ENCODE peak calls at places on chromosomes 2 and 18, in four cellular contexts. P is PC-9, Z is PC-3, L is fibroblast of lung. X is an unnamed sample.
A peak's percentile ranks its signal among the peaks of the same experiment; 100 is the strongest.

GRCh38 chr2:3435440-3435839 is 55.9 kb downstream of the TRAPPC12 start:
- DNase-seq in P (no peak), Z (no peak), L (no peak), X (no peak)

GRCh38 chr2:234313498-234313897 is 183.4 kb downstream of the ARL4C start:
- DNase-seq in P (no peak), Z (no peak), L (no peak), X (no peak)

GRCh38 chr2:207825958-207826330 is 56.2 kb upstream of the FZD5 start:
- DNase-seq in P (no peak), Z (no peak), L (no peak), X (no peak)

GRCh38 chr2:96090181-96090500 is 26.2 kb downstream of the ADRA2B start:
- DNase-seq in P (no peak), Z (no peak), L (no peak), X (no peak)

GRCh38 chr2:96839288-96839874 is 4.4 kb downstream of the ANKRD23 start:
- DNase-seq in P (no peak), Z (no peak), L (no peak), X (no peak)

GRCh38 chr2:162928356-162928755 is 89.8 kb upstream of the KCNH7 start:
- DNase-seq in P (no peak), Z (peak; percentile 15), L (no peak), X (peak; percentile 46)

GRCh38 chr2:81324046-81324445 is 1019.5 kb upstream of the LRRTM1 start:
- DNase-seq in P (no peak), Z (peak; percentile 59), L (peak; percentile 25), X (no peak)

GRCh38 chr18:21456428-21457178 is 143.9 kb downstream of the ESCO1 start:
- DNase-seq in P (no peak), Z (no peak), L (no peak), X (no peak)

GRCh38 chr2:235546436-235546835 is 52.6 kb downstream of the AGAP1 start:
- DNase-seq in P (no peak), Z (no peak), L (no peak), X (no peak)

GRCh38 chr2:167192833-167193232 is 304.6 kb downstream of the XIRP2 start:
- DNase-seq in P (no peak), Z (peak; percentile 95), L (peak; percentile 91), X (peak; percentile 27)

GRCh38 chr2:33363599-33364300 is 112.7 kb upstream of the RASGRP3 start:
- DNase-seq in P (no peak), Z (no peak), L (peak; percentile 14), X (peak; percentile 68)

GRCh38 chr2:10272464-10272863 is 30.2 kb upstream of the HPCAL1 start:
- DNase-seq in P (no peak), Z (no peak), L (no peak), X (no peak)

GRCh38 chr2:72833084-72833714 is 7.4 kb upstream of the EXOC6B start:
- DNase-seq in P (no peak), Z (no peak), L (no peak), X (no peak)

GRCh38 chr2:42917374-42918017 is 125.1 kb upstream of the HAAO start:
- DNase-seq in P (peak; percentile 46), Z (no peak), L (peak; percentile 91), X (peak; percentile 82)

GRCh38 chr2:231642631-231643493 is 50.2 kb downstream of the TEX44 start:
- DNase-seq in P (peak; percentile 95), Z (peak; percentile 98), L (peak; percentile 91), X (peak; percentile 93)

GRCh38 chr2:234146087-234146826 is 95.8 kb downstream of the SPP2 start:
- DNase-seq in P (no peak), Z (peak; percentile 84), L (peak; percentile 75), X (peak; percentile 97)

GRCh38 chr2:4862031-4862430 is 830.2 kb upstream of the SOX11 start:
- DNase-seq in P (no peak), Z (peak; percentile 52), L (no peak), X (no peak)

GRCh38 chr2:3465844-3466481 is 53.4 kb downstream of the ADI1 start:
- DNase-seq in P (peak; percentile 26), Z (peak; percentile 66), L (peak; percentile 97), X (peak; percentile 95)

GRCh38 chr2:134979203-134979602 is 60.6 kb downstream of the CCNT2 start:
- DNase-seq in P (no peak), Z (no peak), L (no peak), X (no peak)

GRCh38 chr2:228768818-228769217 is 502.3 kb downstream of the PID1 start:
- DNase-seq in P (no peak), Z (peak; percentile 72), L (peak; percentile 91), X (peak; percentile 82)

GRCh38 chr18:24632158-24632988 is 171.9 kb downstream of the HRH4 start:
- DNase-seq in P (no peak), Z (no peak), L (no peak), X (no peak)

GRCh38 chr18:66334534-66334933 is 269.4 kb downstream of the CDH19 start:
- DNase-seq in P (no peak), Z (no peak), L (no peak), X (no peak)

GRCh38 chr2:226273440-226273839 is 526.2 kb downstream of the IRS1 start:
- DNase-seq in P (no peak), Z (peak; percentile 11), L (no peak), X (no peak)

GRCh38 chr18:48295586-48296311 is 113.4 kb downstream of the ZBTB7C start:
- DNase-seq in P (no peak), Z (no peak), L (peak; percentile 9), X (no peak)
- TF ChIP-seq EZH2 in P (no peak), Z (no peak), L (no peak), X (no peak)

GRCh38 chr2:219001100-219001576 is 7.9 kb upstream of the CRYBA2 start:
- DNase-seq in P (no peak), Z (peak; percentile 6), L (no peak), X (no peak)
- TF ChIP-seq EZH2 in P (no peak), Z (no peak), L (peak; percentile 91), X (no peak)

GRCh38 chr2:176074919-176075425 is 8.8 kb downstream of the EVX2 start:
- DNase-seq in P (no peak), Z (no peak), L (no peak), X (no peak)

GRCh38 chr2:176078440-176079284 is 5.1 kb downstream of the EVX2 start:
- DNase-seq in P (no peak), Z (no peak), L (no peak), X (no peak)

GRCh38 chr2:176076063-176076462 is 7.7 kb downstream of the EVX2 start:
- DNase-seq in P (no peak), Z (no peak), L (no peak), X (no peak)

GRCh38 chr2:176072951-176073904 is 10.5 kb downstream of the EVX2 start:
- DNase-seq in P (no peak), Z (no peak), L (no peak), X (no peak)

GRCh38 chr2:176075476-176075875 is 8.3 kb downstream of the EVX2 start:
- DNase-seq in P (no peak), Z (no peak), L (no peak), X (no peak)
- TF ChIP-seq EZH2 in P (no peak), Z (no peak), L (no peak), X (peak; percentile 36)

DNA sequence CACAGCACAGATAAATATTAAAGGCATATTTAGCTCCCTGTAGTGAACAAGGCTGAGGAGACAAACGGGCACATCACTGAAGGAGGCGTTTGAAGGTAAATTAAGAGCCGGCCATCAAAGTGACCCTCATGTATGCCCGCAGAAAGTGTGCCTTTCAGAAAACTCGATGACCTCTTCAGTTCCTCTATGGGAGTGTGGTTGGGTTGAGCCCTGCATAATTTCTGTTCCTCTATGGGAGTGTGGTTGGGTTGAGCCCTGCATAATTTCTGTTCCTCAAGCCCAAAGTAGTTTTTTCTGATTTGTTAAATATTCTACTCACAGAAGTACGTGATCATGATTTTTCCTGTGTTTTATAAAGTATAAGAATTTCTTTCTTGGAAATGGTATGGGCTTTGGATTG is 568.5 kb downstream of the TSN start:
- DNase-seq in P (no peak), Z (no peak), L (no peak), X (no peak)
- TF ChIP-seq EZH2 in P (no peak), Z (no peak), L (no peak), X (no peak)

DNA sequence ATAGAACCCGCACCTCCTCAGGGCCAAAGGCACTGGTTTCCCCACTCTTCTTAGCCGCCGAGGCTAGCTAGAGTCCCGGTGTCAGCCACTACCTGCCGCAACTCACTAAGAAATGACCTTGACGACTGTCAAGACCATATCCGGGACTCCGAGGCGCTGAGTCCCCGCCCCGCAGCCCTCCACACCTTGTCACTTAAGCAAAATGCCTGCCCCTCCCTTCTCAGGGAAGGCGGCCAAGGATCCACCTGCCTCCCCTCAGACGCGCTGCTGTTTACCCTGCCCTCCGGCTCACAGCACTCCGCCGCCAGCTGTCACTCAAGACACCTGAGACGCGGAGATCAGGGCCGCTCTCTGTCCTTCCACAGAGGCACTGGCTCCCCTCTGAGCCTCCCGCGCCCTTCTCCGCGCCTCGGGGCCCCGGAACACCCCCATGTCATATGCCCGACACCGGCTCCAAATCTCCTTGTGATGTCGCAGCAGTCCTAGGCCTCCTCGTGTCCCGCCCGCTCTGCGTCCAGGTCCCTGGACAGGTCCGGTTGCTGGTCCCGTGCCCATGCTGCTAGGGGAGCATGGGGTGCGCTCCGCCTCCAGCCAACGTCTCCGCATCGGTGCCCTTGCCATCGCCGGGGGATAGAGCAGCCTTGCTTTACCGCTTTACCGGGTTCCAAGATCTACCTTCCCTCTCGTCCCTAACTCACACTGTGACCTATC is 32.5 kb upstream of the REG3G start:
- DNase-seq in P (no peak), Z (no peak), L (no peak), X (no peak)
- TF ChIP-seq EZH2 in P (no peak), Z (no peak), L (no peak), X (peak; percentile 84)

DNA sequence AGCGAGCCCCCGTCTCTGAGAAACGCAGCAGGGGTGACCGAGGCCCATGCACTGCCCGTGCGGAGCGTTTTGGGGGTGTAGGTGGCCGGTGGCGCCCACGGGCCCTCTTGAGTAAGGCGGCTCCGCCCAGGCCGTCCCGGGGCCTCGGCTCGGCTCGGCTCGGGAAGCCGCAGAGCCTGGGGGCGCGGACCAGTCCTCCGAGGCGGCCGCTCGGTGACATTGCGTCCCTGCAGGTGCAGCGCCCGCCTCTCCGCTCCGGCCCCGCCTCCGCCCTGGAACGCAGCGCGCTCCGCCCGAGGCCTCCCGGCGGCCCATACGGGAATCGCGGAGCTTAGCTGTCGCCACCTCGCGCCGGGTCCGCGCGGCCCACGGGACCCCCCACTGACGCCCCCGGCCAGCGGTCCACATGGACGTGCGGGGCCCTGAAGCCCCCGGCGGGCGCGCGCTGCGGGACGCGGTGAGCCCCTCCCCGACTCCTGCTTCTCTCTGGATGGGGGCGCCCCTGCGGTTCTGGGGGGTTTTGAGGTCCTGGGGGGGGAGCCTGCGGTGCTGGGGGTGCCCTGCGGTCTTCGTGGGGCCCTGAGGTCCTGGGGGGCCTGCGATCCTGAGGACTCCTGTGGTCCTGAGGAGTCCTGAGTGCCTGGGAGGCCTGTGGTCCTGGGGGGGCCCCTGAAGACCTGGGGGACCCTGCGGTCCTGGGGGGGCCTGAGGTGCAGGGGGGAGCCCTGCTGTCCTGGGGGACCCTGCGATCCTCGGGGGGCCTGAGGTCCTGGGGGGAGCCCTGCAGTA is at the start of gene HSBP1L1:
- DNase-seq in P (peak; percentile 78), Z (peak; percentile 85), L (peak; percentile 26), X (no peak)
- TF ChIP-seq EZH2 in P (no peak), Z (no peak), L (no peak), X (no peak)